ENCODE peak calls at places on chromosomes 7 and 10, in ten cellular contexts. One of them, this sample, is unnamed.
A peak's percentile ranks its signal among the peaks of the same experiment; 100 is the strongest.

GRCh38 chr10:103781329-103782061 is 73.9 kb downstream of the SH3PXD2A start:
- DNase-seq in H7: peak; percentile 62
- DNase-seq in psoas muscle: no peak
- DNase-seq in adipocyte: peak; percentile 58
- DNase-seq in activated T-cell treated with anti-CD3 and anti-CD28 coated beads for 24 hours: no peak
- DNase-seq in M059J: peak; percentile 82
- DNase-seq in HTR-8/SVneo: no peak
- DNase-seq in BJ: peak; percentile 99
- DNase-seq in HFFc6: peak; percentile 99
- DNase-seq in activated CD8-positive, alpha-beta memory T cell treated with anti-CD3 and anti-CD28 coated beads for 24 hours: no peak
- DNase-seq in this sample: no peak

GRCh38 chr10:3805227-3805790 is 20.3 kb upstream of the KLF6 start:
- DNase-seq in HFFc6: peak; percentile 94
- DNase-seq in activated CD8-positive, alpha-beta memory T cell treated with anti-CD3 and anti-CD28 coated beads for 24 hours: no peak
- DNase-seq in H7: no peak
- DNase-seq in adipocyte: peak; percentile 61
- DNase-seq in M059J: peak; percentile 91
- DNase-seq in activated T-cell treated with anti-CD3 and anti-CD28 coated beads for 24 hours: peak; percentile 48
- DNase-seq in psoas muscle: no peak
- DNase-seq in BJ: no peak
- DNase-seq in HTR-8/SVneo: no peak
- DNase-seq in this sample: no peak

GRCh38 chr7:36357054-36357453 is 32.6 kb upstream of the ANLN start:
- DNase-seq in activated T-cell treated with anti-CD3 and anti-CD28 coated beads for 24 hours: no peak
- DNase-seq in psoas muscle: no peak
- DNase-seq in H7: no peak
- DNase-seq in BJ: no peak
- DNase-seq in M059J: no peak
- DNase-seq in adipocyte: no peak
- DNase-seq in HTR-8/SVneo: no peak
- DNase-seq in activated CD8-positive, alpha-beta memory T cell treated with anti-CD3 and anti-CD28 coated beads for 24 hours: no peak
- DNase-seq in HFFc6: no peak
- DNase-seq in this sample: no peak

GRCh38 chr10:86041116-86041515 is 325.5 kb downstream of the GRID1 start:
- DNase-seq in HTR-8/SVneo: no peak
- DNase-seq in activated CD8-positive, alpha-beta memory T cell treated with anti-CD3 and anti-CD28 coated beads for 24 hours: peak; percentile 32
- DNase-seq in HFFc6: no peak
- DNase-seq in M059J: no peak
- DNase-seq in BJ: no peak
- DNase-seq in activated T-cell treated with anti-CD3 and anti-CD28 coated beads for 24 hours: no peak
- DNase-seq in psoas muscle: no peak
- DNase-seq in H7: no peak
- DNase-seq in adipocyte: no peak
- DNase-seq in this sample: no peak

GRCh38 chr7:132249591-132249971 is 326.7 kb downstream of the PLXNA4 start:
- DNase-seq in activated CD8-positive, alpha-beta memory T cell treated with anti-CD3 and anti-CD28 coated beads for 24 hours: no peak
- DNase-seq in HTR-8/SVneo: peak; percentile 10
- DNase-seq in BJ: no peak
- DNase-seq in H7: peak; percentile 86
- DNase-seq in HFFc6: no peak
- DNase-seq in M059J: peak; percentile 29
- DNase-seq in psoas muscle: no peak
- DNase-seq in activated T-cell treated with anti-CD3 and anti-CD28 coated beads for 24 hours: no peak
- DNase-seq in adipocyte: no peak
- DNase-seq in this sample: no peak

GRCh38 chr7:47361746-47362215 is 220.1 kb downstream of the TNS3 start:
- DNase-seq in psoas muscle: no peak
- DNase-seq in activated T-cell treated with anti-CD3 and anti-CD28 coated beads for 24 hours: peak; percentile 9
- DNase-seq in HFFc6: peak; percentile 69
- DNase-seq in H7: no peak
- DNase-seq in BJ: peak; percentile 56
- DNase-seq in adipocyte: peak; percentile 72
- DNase-seq in HTR-8/SVneo: peak; percentile 88
- DNase-seq in M059J: peak; percentile 98
- DNase-seq in activated CD8-positive, alpha-beta memory T cell treated with anti-CD3 and anti-CD28 coated beads for 24 hours: peak; percentile 62
- DNase-seq in this sample: peak; percentile 14

GRCh38 chr10:132036153-132036886 is 29.4 kb upstream of the JAKMIP3 start:
- DNase-seq in HTR-8/SVneo: no peak
- DNase-seq in psoas muscle: no peak
- DNase-seq in adipocyte: peak; percentile 52
- DNase-seq in BJ: no peak
- DNase-seq in HFFc6: no peak
- DNase-seq in H7: peak; percentile 88
- DNase-seq in activated CD8-positive, alpha-beta memory T cell treated with anti-CD3 and anti-CD28 coated beads for 24 hours: no peak
- DNase-seq in M059J: no peak
- DNase-seq in activated T-cell treated with anti-CD3 and anti-CD28 coated beads for 24 hours: no peak
- DNase-seq in this sample: no peak

GRCh38 chr10:106089855-106090254 is 1074.7 kb downstream of the SORCS1 start:
- DNase-seq in HTR-8/SVneo: no peak
- DNase-seq in activated T-cell treated with anti-CD3 and anti-CD28 coated beads for 24 hours: no peak
- DNase-seq in adipocyte: no peak
- DNase-seq in psoas muscle: no peak
- DNase-seq in HFFc6: no peak
- DNase-seq in H7: no peak
- DNase-seq in BJ: no peak
- DNase-seq in M059J: no peak
- DNase-seq in activated CD8-positive, alpha-beta memory T cell treated with anti-CD3 and anti-CD28 coated beads for 24 hours: no peak
- DNase-seq in this sample: no peak

GRCh38 chr7:105002-105401 is 87.4 kb upstream of the FAM20C start:
- DNase-seq in psoas muscle: no peak
- DNase-seq in BJ: no peak
- DNase-seq in activated T-cell treated with anti-CD3 and anti-CD28 coated beads for 24 hours: no peak
- DNase-seq in HTR-8/SVneo: no peak
- DNase-seq in adipocyte: no peak
- DNase-seq in activated CD8-positive, alpha-beta memory T cell treated with anti-CD3 and anti-CD28 coated beads for 24 hours: no peak
- DNase-seq in HFFc6: no peak
- DNase-seq in M059J: no peak
- DNase-seq in H7: no peak
- DNase-seq in this sample: no peak

GRCh38 chr7:150722403-150723065 is 6.1 kb downstream of the GIMAP1 start:
- DNase-seq in adipocyte: no peak
- DNase-seq in activated T-cell treated with anti-CD3 and anti-CD28 coated beads for 24 hours: no peak
- DNase-seq in H7: no peak
- DNase-seq in HFFc6: no peak
- DNase-seq in activated CD8-positive, alpha-beta memory T cell treated with anti-CD3 and anti-CD28 coated beads for 24 hours: no peak
- DNase-seq in psoas muscle: no peak
- DNase-seq in BJ: no peak
- DNase-seq in M059J: peak; percentile 1
- DNase-seq in HTR-8/SVneo: no peak
- DNase-seq in this sample: no peak

GRCh38 chr7:71237945-71238344 is 106.0 kb downstream of the GALNT17 start:
- DNase-seq in M059J: peak; percentile 5
- DNase-seq in H7: peak; percentile 55
- DNase-seq in psoas muscle: no peak
- DNase-seq in BJ: no peak
- DNase-seq in activated CD8-positive, alpha-beta memory T cell treated with anti-CD3 and anti-CD28 coated beads for 24 hours: no peak
- DNase-seq in HFFc6: no peak
- DNase-seq in adipocyte: no peak
- DNase-seq in HTR-8/SVneo: no peak
- DNase-seq in activated T-cell treated with anti-CD3 and anti-CD28 coated beads for 24 hours: no peak
- DNase-seq in this sample: no peak

GRCh38 chr10:101845903-101846302 is 2.3 kb upstream of the KCNIP2 start:
- DNase-seq in adipocyte: no peak
- DNase-seq in activated T-cell treated with anti-CD3 and anti-CD28 coated beads for 24 hours: no peak
- DNase-seq in activated CD8-positive, alpha-beta memory T cell treated with anti-CD3 and anti-CD28 coated beads for 24 hours: no peak
- DNase-seq in BJ: no peak
- DNase-seq in HFFc6: no peak
- DNase-seq in H7: no peak
- DNase-seq in M059J: no peak
- DNase-seq in HTR-8/SVneo: no peak
- DNase-seq in psoas muscle: no peak
- DNase-seq in this sample: no peak

GRCh38 chr10:62239994-62240393 is 28.6 kb downstream of the RTKN2 start:
- DNase-seq in activated T-cell treated with anti-CD3 and anti-CD28 coated beads for 24 hours: no peak
- DNase-seq in H7: no peak
- DNase-seq in psoas muscle: no peak
- DNase-seq in M059J: peak; percentile 37
- DNase-seq in activated CD8-positive, alpha-beta memory T cell treated with anti-CD3 and anti-CD28 coated beads for 24 hours: no peak
- DNase-seq in HTR-8/SVneo: no peak
- DNase-seq in adipocyte: peak; percentile 17
- DNase-seq in HFFc6: no peak
- DNase-seq in BJ: no peak
- DNase-seq in this sample: no peak

GRCh38 chr7:66921396-66921917 is 432 bp downstream of the TMEM248 start:
- DNase-seq in M059J: peak; percentile 67
- DNase-seq in adipocyte: peak; percentile 78
- DNase-seq in HTR-8/SVneo: peak; percentile 10
- DNase-seq in BJ: no peak
- DNase-seq in activated T-cell treated with anti-CD3 and anti-CD28 coated beads for 24 hours: no peak
- DNase-seq in psoas muscle: peak; percentile 46
- DNase-seq in H7: peak; percentile 88
- DNase-seq in HFFc6: peak; percentile 49
- DNase-seq in activated CD8-positive, alpha-beta memory T cell treated with anti-CD3 and anti-CD28 coated beads for 24 hours: peak; percentile 69
- DNase-seq in this sample: no peak

GRCh38 chr7:16071246-16071857 is 350.0 kb downstream of the CRPPA start:
- DNase-seq in H7: no peak
- DNase-seq in BJ: no peak
- DNase-seq in psoas muscle: no peak
- DNase-seq in HFFc6: peak; percentile 69
- DNase-seq in M059J: peak; percentile 71
- DNase-seq in adipocyte: peak; percentile 89
- DNase-seq in HTR-8/SVneo: peak; percentile 27
- DNase-seq in activated CD8-positive, alpha-beta memory T cell treated with anti-CD3 and anti-CD28 coated beads for 24 hours: no peak
- DNase-seq in activated T-cell treated with anti-CD3 and anti-CD28 coated beads for 24 hours: no peak
- DNase-seq in this sample: no peak

GRCh38 chr10:100046088-100046487 is 35.6 kb downstream of the CPN1 start:
- DNase-seq in adipocyte: peak; percentile 96
- DNase-seq in BJ: peak; percentile 23
- DNase-seq in M059J: peak; percentile 81
- DNase-seq in HTR-8/SVneo: peak; percentile 81
- DNase-seq in psoas muscle: peak; percentile 85
- DNase-seq in activated CD8-positive, alpha-beta memory T cell treated with anti-CD3 and anti-CD28 coated beads for 24 hours: peak; percentile 93
- DNase-seq in HFFc6: peak; percentile 78
- DNase-seq in H7: peak; percentile 65
- DNase-seq in activated T-cell treated with anti-CD3 and anti-CD28 coated beads for 24 hours: peak; percentile 70
- DNase-seq in this sample: peak; percentile 71

GRCh38 chr10:95408931-95409873 is 118.4 kb upstream of the PDLIM1 start:
- DNase-seq in HTR-8/SVneo: no peak
- DNase-seq in H7: peak; percentile 47
- DNase-seq in activated CD8-positive, alpha-beta memory T cell treated with anti-CD3 and anti-CD28 coated beads for 24 hours: no peak
- DNase-seq in HFFc6: no peak
- DNase-seq in M059J: peak; percentile 7
- DNase-seq in BJ: no peak
- DNase-seq in adipocyte: no peak
- DNase-seq in activated T-cell treated with anti-CD3 and anti-CD28 coated beads for 24 hours: no peak
- DNase-seq in psoas muscle: no peak
- DNase-seq in this sample: no peak

GRCh38 chr10:60197206-60197605 is 192.5 kb downstream of the ANK3 start:
- DNase-seq in HTR-8/SVneo: no peak
- DNase-seq in activated CD8-positive, alpha-beta memory T cell treated with anti-CD3 and anti-CD28 coated beads for 24 hours: no peak
- DNase-seq in BJ: no peak
- DNase-seq in psoas muscle: no peak
- DNase-seq in H7: no peak
- DNase-seq in adipocyte: no peak
- DNase-seq in activated T-cell treated with anti-CD3 and anti-CD28 coated beads for 24 hours: no peak
- DNase-seq in HFFc6: no peak
- DNase-seq in M059J: no peak
- DNase-seq in this sample: no peak

GRCh38 chr10:49594594-49594993 is 15.5 kb upstream of the SLC18A3 start:
- DNase-seq in activated T-cell treated with anti-CD3 and anti-CD28 coated beads for 24 hours: no peak
- DNase-seq in activated CD8-positive, alpha-beta memory T cell treated with anti-CD3 and anti-CD28 coated beads for 24 hours: peak; percentile 56
- DNase-seq in M059J: peak; percentile 67
- DNase-seq in HFFc6: peak; percentile 66
- DNase-seq in psoas muscle: no peak
- DNase-seq in adipocyte: peak; percentile 88
- DNase-seq in H7: peak; percentile 89
- DNase-seq in BJ: no peak
- DNase-seq in HTR-8/SVneo: peak; percentile 80
- DNase-seq in this sample: no peak

GRCh38 chr10:126421745-126422144 is 33.5 kb upstream of the ADAM12 start:
- DNase-seq in HTR-8/SVneo: peak; percentile 46
- DNase-seq in HFFc6: peak; percentile 83
- DNase-seq in psoas muscle: peak; percentile 13
- DNase-seq in activated CD8-positive, alpha-beta memory T cell treated with anti-CD3 and anti-CD28 coated beads for 24 hours: no peak
- DNase-seq in H7: no peak
- DNase-seq in M059J: peak; percentile 100
- DNase-seq in adipocyte: peak; percentile 97
- DNase-seq in activated T-cell treated with anti-CD3 and anti-CD28 coated beads for 24 hours: no peak
- DNase-seq in BJ: peak; percentile 86
- DNase-seq in this sample: no peak

GRCh38 chr10:113386005-113386404 is 166.8 kb upstream of the HABP2 start:
- DNase-seq in activated T-cell treated with anti-CD3 and anti-CD28 coated beads for 24 hours: no peak
- DNase-seq in psoas muscle: peak; percentile 53
- DNase-seq in adipocyte: peak; percentile 65
- DNase-seq in activated CD8-positive, alpha-beta memory T cell treated with anti-CD3 and anti-CD28 coated beads for 24 hours: no peak
- DNase-seq in HFFc6: peak; percentile 59
- DNase-seq in H7: no peak
- DNase-seq in M059J: peak; percentile 44
- DNase-seq in BJ: no peak
- DNase-seq in HTR-8/SVneo: no peak
- DNase-seq in this sample: no peak

GRCh38 chr10:32239770-32240169 is 107.2 kb downstream of the EPC1 start:
- DNase-seq in BJ: peak; percentile 53
- DNase-seq in psoas muscle: no peak
- DNase-seq in activated CD8-positive, alpha-beta memory T cell treated with anti-CD3 and anti-CD28 coated beads for 24 hours: no peak
- DNase-seq in M059J: peak; percentile 61
- DNase-seq in adipocyte: peak; percentile 55
- DNase-seq in HFFc6: peak; percentile 76
- DNase-seq in activated T-cell treated with anti-CD3 and anti-CD28 coated beads for 24 hours: no peak
- DNase-seq in HTR-8/SVneo: no peak
- DNase-seq in H7: no peak
- DNase-seq in this sample: no peak

GRCh38 chr7:77409005-77409738 is 7.0 kb downstream of the GSAP start:
- DNase-seq in psoas muscle: no peak
- DNase-seq in BJ: no peak
- DNase-seq in activated CD8-positive, alpha-beta memory T cell treated with anti-CD3 and anti-CD28 coated beads for 24 hours: no peak
- DNase-seq in M059J: peak; percentile 26
- DNase-seq in HTR-8/SVneo: no peak
- DNase-seq in activated T-cell treated with anti-CD3 and anti-CD28 coated beads for 24 hours: no peak
- DNase-seq in adipocyte: peak; percentile 50
- DNase-seq in H7: no peak
- DNase-seq in HFFc6: no peak
- DNase-seq in this sample: no peak

GRCh38 chr7:95435422-95435780 is 573 bp upstream of the PON2 start:
- DNase-seq in BJ: no peak
- DNase-seq in HFFc6: no peak
- DNase-seq in H7: no peak
- DNase-seq in psoas muscle: no peak
- DNase-seq in M059J: no peak
- DNase-seq in adipocyte: no peak
- DNase-seq in activated CD8-positive, alpha-beta memory T cell treated with anti-CD3 and anti-CD28 coated beads for 24 hours: no peak
- DNase-seq in activated T-cell treated with anti-CD3 and anti-CD28 coated beads for 24 hours: no peak
- DNase-seq in HTR-8/SVneo: no peak
- DNase-seq in this sample: no peak

GRCh38 chr10:7408494-7409044 is 2.3 kb downstream of the SFMBT2 start:
- DNase-seq in activated T-cell treated with anti-CD3 and anti-CD28 coated beads for 24 hours: no peak
- DNase-seq in psoas muscle: peak; percentile 64
- DNase-seq in adipocyte: peak; percentile 39
- DNase-seq in activated CD8-positive, alpha-beta memory T cell treated with anti-CD3 and anti-CD28 coated beads for 24 hours: peak; percentile 85
- DNase-seq in H7: peak; percentile 79
- DNase-seq in HTR-8/SVneo: peak; percentile 60
- DNase-seq in M059J: peak; percentile 32
- DNase-seq in HFFc6: no peak
- DNase-seq in BJ: no peak
- DNase-seq in this sample: no peak

GRCh38 chr7:26307226-26307625 is 15.6 kb downstream of the SNX10 start:
- DNase-seq in activated CD8-positive, alpha-beta memory T cell treated with anti-CD3 and anti-CD28 coated beads for 24 hours: no peak
- DNase-seq in psoas muscle: peak; percentile 15
- DNase-seq in adipocyte: no peak
- DNase-seq in HTR-8/SVneo: peak; percentile 32
- DNase-seq in HFFc6: no peak
- DNase-seq in activated T-cell treated with anti-CD3 and anti-CD28 coated beads for 24 hours: no peak
- DNase-seq in BJ: no peak
- DNase-seq in H7: no peak
- DNase-seq in M059J: peak; percentile 85
- DNase-seq in this sample: no peak

GRCh38 chr7:131072505-131073091 is 255.1 kb upstream of the MKLN1 start:
- DNase-seq in activated T-cell treated with anti-CD3 and anti-CD28 coated beads for 24 hours: no peak
- DNase-seq in HTR-8/SVneo: peak; percentile 51
- DNase-seq in activated CD8-positive, alpha-beta memory T cell treated with anti-CD3 and anti-CD28 coated beads for 24 hours: no peak
- DNase-seq in HFFc6: no peak
- DNase-seq in H7: peak; percentile 47
- DNase-seq in M059J: peak; percentile 81
- DNase-seq in adipocyte: no peak
- DNase-seq in psoas muscle: no peak
- DNase-seq in BJ: no peak
- DNase-seq in this sample: no peak

GRCh38 chr10:84156768-84157167 is 16.8 kb upstream of the GPR15LG start:
- DNase-seq in M059J: peak; percentile 5
- DNase-seq in activated T-cell treated with anti-CD3 and anti-CD28 coated beads for 24 hours: peak; percentile 29
- DNase-seq in HFFc6: no peak
- DNase-seq in psoas muscle: peak; percentile 31
- DNase-seq in adipocyte: peak; percentile 4
- DNase-seq in activated CD8-positive, alpha-beta memory T cell treated with anti-CD3 and anti-CD28 coated beads for 24 hours: peak; percentile 72
- DNase-seq in BJ: no peak
- DNase-seq in H7: no peak
- DNase-seq in HTR-8/SVneo: no peak
- DNase-seq in this sample: peak; percentile 32

This sample was measured in stimulated activated CD4-positive, alpha-beta T cell treated with anti-CD3 and anti-CD28 coated beads, Interleukin-12 subunit alpha, Interleukin-12 subunit beta, amount 100 ng/mL, for 48 hours.